ENCODE peak calls at places on chromosomes 4 and X, in five cellular contexts. One of them, this sample, is unnamed.
A peak's percentile ranks its signal among the peaks of the same experiment; 100 is the strongest.

GRCh38 chr4:8410641-8411271 is 29.8 kb downstream of the ACOX3 start:
- DNase-seq in fibroblast of the aortic adventitia: peak; percentile 52
- DNase-seq in tibial artery: peak; percentile 52
- DNase-seq in epithelial cell of esophagus: peak; percentile 76
- DNase-seq in cardiac fibroblast: peak; percentile 64
- DNase-seq in this sample: peak; percentile 66

GRCh38 chrX:30889147-30890125 is at the start of gene TAB3:
- DNase-seq in fibroblast of the aortic adventitia: peak; percentile 96
- DNase-seq in tibial artery: peak; percentile 94
- DNase-seq in epithelial cell of esophagus: peak; percentile 95
- DNase-seq in cardiac fibroblast: peak; percentile 96
- DNase-seq in this sample: peak; percentile 96

GRCh38 chr4:114027596-114027995 is 48.1 kb upstream of the ARSJ start:
- DNase-seq in epithelial cell of esophagus: no peak
- DNase-seq in cardiac fibroblast: no peak
- DNase-seq in fibroblast of the aortic adventitia: no peak
- DNase-seq in tibial artery: no peak
- DNase-seq in this sample: no peak

GRCh38 chrX:149398027-149398426 is 107.1 kb downstream of the IDS start:
- DNase-seq in epithelial cell of esophagus: no peak
- DNase-seq in fibroblast of the aortic adventitia: no peak
- DNase-seq in cardiac fibroblast: no peak
- DNase-seq in tibial artery: no peak
- DNase-seq in this sample: no peak

GRCh38 chr4:82592639-82593038 is 30.9 kb upstream of the TMEM150C start:
- DNase-seq in tibial artery: no peak
- DNase-seq in cardiac fibroblast: no peak
- DNase-seq in fibroblast of the aortic adventitia: no peak
- DNase-seq in epithelial cell of esophagus: no peak
- DNase-seq in this sample: no peak

GRCh38 chr4:107037188-107037587 is 1.1 kb upstream of the DKK2 start:
- DNase-seq in cardiac fibroblast: peak; percentile 40
- DNase-seq in epithelial cell of esophagus: peak; percentile 36
- DNase-seq in tibial artery: peak; percentile 33
- DNase-seq in fibroblast of the aortic adventitia: peak; percentile 33
- DNase-seq in this sample: peak; percentile 73

GRCh38 chr4:177461606-177462005 is 19.4 kb upstream of the AGA start:
- DNase-seq in tibial artery: no peak
- DNase-seq in fibroblast of the aortic adventitia: no peak
- DNase-seq in epithelial cell of esophagus: peak; percentile 67
- DNase-seq in cardiac fibroblast: peak; percentile 78
- DNase-seq in this sample: peak; percentile 55

GRCh38 chr4:73843369-73843768 is 6.9 kb downstream of the CXCL6 start:
- DNase-seq in tibial artery: no peak
- DNase-seq in epithelial cell of esophagus: peak; percentile 39
- DNase-seq in fibroblast of the aortic adventitia: no peak
- DNase-seq in cardiac fibroblast: no peak
- DNase-seq in this sample: peak; percentile 38

GRCh38 chr4:183635737-183636136 is 23.2 kb downstream of the RWDD4 start:
- DNase-seq in tibial artery: no peak
- DNase-seq in fibroblast of the aortic adventitia: no peak
- DNase-seq in epithelial cell of esophagus: no peak
- DNase-seq in cardiac fibroblast: no peak
- DNase-seq in this sample: no peak

GRCh38 chr4:183635333-183635732 is 23.7 kb downstream of the RWDD4 start:
- DNase-seq in epithelial cell of esophagus: no peak
- DNase-seq in fibroblast of the aortic adventitia: no peak
- DNase-seq in cardiac fibroblast: no peak
- DNase-seq in tibial artery: no peak
- DNase-seq in this sample: no peak

GRCh38 chr4:183637461-183637860 is 21.5 kb downstream of the RWDD4 start:
- DNase-seq in fibroblast of the aortic adventitia: peak; percentile 31
- DNase-seq in cardiac fibroblast: no peak
- DNase-seq in epithelial cell of esophagus: peak; percentile 71
- DNase-seq in tibial artery: no peak
- DNase-seq in this sample: peak; percentile 55

GRCh38 chr4:183636923-183637322 is 22.1 kb downstream of the RWDD4 start:
- DNase-seq in tibial artery: no peak
- DNase-seq in cardiac fibroblast: peak; percentile 43
- DNase-seq in epithelial cell of esophagus: peak; percentile 47
- DNase-seq in fibroblast of the aortic adventitia: peak; percentile 81
- DNase-seq in this sample: peak; percentile 18

GRCh38 chr4:183636488-183636887 is 22.5 kb downstream of the RWDD4 start:
- DNase-seq in epithelial cell of esophagus: peak; percentile 23
- DNase-seq in fibroblast of the aortic adventitia: no peak
- DNase-seq in cardiac fibroblast: no peak
- DNase-seq in tibial artery: no peak
- DNase-seq in this sample: no peak
- H3K4me3 ChIP-seq in epithelial cell of esophagus: no peak overlapping the region
- H3K4me3 ChIP-seq in fibroblast of the aortic adventitia: no peak overlapping the region
- H3K4me3 ChIP-seq in cardiac fibroblast: no peak overlapping the region
- H3K4me3 ChIP-seq in tibial artery: peak overlapping the region; percentile 27
- H3K4me3 ChIP-seq in this sample: no peak overlapping the region

GRCh38 chr4:168150651-168151050 is 58.3 kb downstream of the ANXA10 start:
- DNase-seq in fibroblast of the aortic adventitia: peak; percentile 53
- DNase-seq in cardiac fibroblast: no peak
- DNase-seq in tibial artery: no peak
- DNase-seq in epithelial cell of esophagus: no peak
- DNase-seq in this sample: no peak

GRCh38 chr4:168153596-168154440 is 61.5 kb downstream of the ANXA10 start:
- DNase-seq in cardiac fibroblast: peak; percentile 90
- DNase-seq in epithelial cell of esophagus: peak; percentile 77
- DNase-seq in tibial artery: peak; percentile 88
- DNase-seq in fibroblast of the aortic adventitia: peak; percentile 92
- DNase-seq in this sample: peak; percentile 80

GRCh38 chr4:168154546-168155277 is 62.4 kb downstream of the ANXA10 start:
- DNase-seq in tibial artery: no peak
- DNase-seq in fibroblast of the aortic adventitia: no peak
- DNase-seq in cardiac fibroblast: no peak
- DNase-seq in epithelial cell of esophagus: no peak
- DNase-seq in this sample: no peak

GRCh38 chr4:168151313-168151712 is 59.0 kb downstream of the ANXA10 start:
- DNase-seq in cardiac fibroblast: no peak
- DNase-seq in tibial artery: no peak
- DNase-seq in fibroblast of the aortic adventitia: no peak
- DNase-seq in epithelial cell of esophagus: no peak
- DNase-seq in this sample: no peak

DNA sequence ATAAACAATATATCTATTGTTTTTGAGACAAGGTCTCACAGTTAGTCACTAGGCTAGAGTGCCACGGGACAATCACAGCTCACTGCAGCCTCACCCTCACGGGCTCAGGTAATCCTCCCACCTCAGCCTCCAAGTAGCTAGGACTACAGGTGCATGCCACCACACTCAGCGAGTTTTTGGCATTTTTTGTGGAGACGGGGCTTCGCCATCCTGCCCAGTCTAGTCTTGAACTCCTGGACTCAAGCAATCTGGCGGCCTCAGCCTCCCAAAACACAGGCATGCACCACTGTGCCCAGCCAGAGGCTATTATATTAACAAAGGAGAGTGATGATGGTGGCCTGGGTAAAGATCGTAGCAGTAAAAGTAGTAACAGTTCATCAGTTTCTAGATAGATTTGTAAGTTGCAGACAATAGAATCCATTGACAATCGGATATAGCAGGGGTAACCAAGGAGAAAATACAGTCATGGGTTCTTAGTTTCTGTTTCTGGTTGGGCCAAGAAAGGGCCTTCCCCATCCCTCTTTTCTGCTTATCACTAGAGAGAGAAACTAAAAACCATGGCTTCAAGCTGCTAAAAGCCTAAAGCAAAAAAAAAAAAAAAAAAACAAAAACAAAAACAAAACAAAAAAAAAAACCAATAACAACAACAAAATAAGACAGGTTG is 60.6 kb downstream of the ANXA10 start:
- DNase-seq in cardiac fibroblast: no peak
- DNase-seq in tibial artery: no peak
- DNase-seq in fibroblast of the aortic adventitia: peak; percentile 52
- DNase-seq in epithelial cell of esophagus: no peak
- DNase-seq in this sample: no peak
- H3K4me3 ChIP-seq in cardiac fibroblast: no peak overlapping the region
- H3K4me3 ChIP-seq in tibial artery: no peak overlapping the region
- H3K4me3 ChIP-seq in fibroblast of the aortic adventitia: no peak overlapping the region
- H3K4me3 ChIP-seq in epithelial cell of esophagus: no peak overlapping the region
- H3K4me3 ChIP-seq in this sample: peak overlapping the region; percentile 64

GRCh38 chr4:22491939-22492338 is 23.9 kb downstream of the ADGRA3 start:
- DNase-seq in cardiac fibroblast: no peak
- DNase-seq in tibial artery: no peak
- DNase-seq in epithelial cell of esophagus: no peak
- DNase-seq in fibroblast of the aortic adventitia: no peak
- DNase-seq in this sample: no peak
- H3K4me3 ChIP-seq in cardiac fibroblast: no peak overlapping the region
- H3K4me3 ChIP-seq in tibial artery: no peak overlapping the region
- H3K4me3 ChIP-seq in epithelial cell of esophagus: no peak overlapping the region
- H3K4me3 ChIP-seq in fibroblast of the aortic adventitia: no peak overlapping the region
- H3K4me3 ChIP-seq in this sample: no peak overlapping the region

DNA sequence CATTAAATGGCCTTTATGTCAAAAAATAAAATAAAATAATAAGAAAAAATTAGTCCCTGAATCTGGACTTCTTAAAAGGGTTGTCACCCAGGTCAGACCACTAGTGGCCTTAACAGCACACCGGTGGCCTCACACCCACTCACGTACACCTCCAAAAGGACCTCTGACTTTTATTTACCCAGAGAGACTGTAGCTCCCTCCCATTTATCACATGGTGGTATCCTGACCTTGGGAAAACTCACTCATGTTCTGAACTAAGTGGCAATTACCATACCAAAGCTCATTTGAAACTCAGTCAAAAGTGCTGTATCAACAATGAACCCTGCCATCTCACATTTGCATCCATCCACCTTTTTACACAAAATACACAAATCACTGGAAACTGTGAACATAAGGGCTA is 53.1 kb upstream of the MAP3K15 start:
- DNase-seq in fibroblast of the aortic adventitia: no peak
- DNase-seq in cardiac fibroblast: no peak
- DNase-seq in epithelial cell of esophagus: no peak
- DNase-seq in tibial artery: no peak
- DNase-seq in this sample: no peak
- H3K4me3 ChIP-seq in fibroblast of the aortic adventitia: no peak overlapping the region
- H3K4me3 ChIP-seq in cardiac fibroblast: no peak overlapping the region
- H3K4me3 ChIP-seq in epithelial cell of esophagus: no peak overlapping the region
- H3K4me3 ChIP-seq in tibial artery: no peak overlapping the region
- H3K4me3 ChIP-seq in this sample: no peak overlapping the region

DNA sequence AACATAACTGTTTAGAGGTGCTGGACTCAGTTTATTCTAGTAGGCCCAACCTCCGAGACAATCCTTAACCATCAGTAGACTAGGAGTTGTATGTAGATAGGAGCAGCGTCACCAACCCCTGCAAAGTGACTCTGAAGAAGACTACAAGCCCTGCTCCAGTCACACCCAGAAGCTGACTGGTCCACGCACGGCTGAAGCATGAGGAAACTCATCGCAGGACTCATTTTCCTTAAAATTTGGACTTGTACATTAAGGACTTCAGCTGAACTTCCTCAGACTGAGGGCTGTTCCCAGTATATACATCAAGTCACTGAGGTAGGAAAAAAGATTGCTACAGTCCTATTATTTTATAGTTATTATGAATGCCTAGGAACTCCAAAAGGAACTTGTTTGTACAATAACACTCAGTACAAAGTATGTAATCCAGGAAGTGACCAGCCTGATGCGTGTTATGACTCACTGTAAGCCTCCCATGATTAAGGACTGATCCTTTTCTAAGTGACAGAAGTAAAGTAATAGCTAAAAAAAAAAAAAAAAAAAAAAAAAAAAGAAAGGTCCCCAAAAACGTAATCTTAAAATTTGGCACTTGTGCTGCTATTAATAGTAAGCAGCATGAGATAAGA is 41.6 kb upstream of the UGT2B7 start:
- DNase-seq in epithelial cell of esophagus: peak; percentile 92
- DNase-seq in cardiac fibroblast: peak; percentile 95
- DNase-seq in tibial artery: no peak
- DNase-seq in fibroblast of the aortic adventitia: peak; percentile 88
- DNase-seq in this sample: peak; percentile 73
- H3K4me3 ChIP-seq in epithelial cell of esophagus: no peak overlapping the region
- H3K4me3 ChIP-seq in cardiac fibroblast: no peak overlapping the region
- H3K4me3 ChIP-seq in tibial artery: no peak overlapping the region
- H3K4me3 ChIP-seq in fibroblast of the aortic adventitia: no peak overlapping the region
- H3K4me3 ChIP-seq in this sample: no peak overlapping the region